ENCODE peak calls at places on chromosomes 11 and 22, in nine cellular contexts. L is cardiac muscle cell; G is tibial nerve; J is HFF-Myc; O is NCI-H69; K is AG04449; S is RCC 7860; H is upper lobe of right lung; X is activated CD4-positive, alpha-beta T cell treated with anti-CD3 and anti-CD28 coated beads for 36 hours. T is an unnamed sample.

GRCh38 chr11:69270929-69271328 is 23.0 kb upstream of the MYEOV start:
- DNase-seq in L (no peak), G (no peak), J (no peak), O (no peak), K (no peak), S (peak), H (peak), X (no peak), T (no peak)

GRCh38 chr11:77213589-77214428 is 85.8 kb downstream of the MYO7A start:
- DNase-seq in L (no peak), G (no peak), J (no peak), O (no peak), K (no peak), S (no peak), H (peak), X (no peak), T (no peak)

GRCh38 chr22:44311855-44312170 is 938 bp downstream of the SHISAL1 start:
- DNase-seq in L (no peak), G (no peak), J (no peak), O (no peak), K (peak), S (peak), H (no peak), X (no peak), T (no peak)

GRCh38 chr11:64410396-64410718 is 51.4 kb downstream of the RPS6KA4 start:
- DNase-seq in L (no peak), G (no peak), J (no peak), O (no peak), K (no peak), S (no peak), H (no peak), X (no peak), T (no peak)

GRCh38 chr22:46721716-46722115 is 16.3 kb downstream of the CERK start:
- DNase-seq in L (no peak), G (no peak), J (no peak), O (peak), K (no peak), S (no peak), H (no peak), X (no peak), T (no peak)

GRCh38 chr11:95910638-95911368 is 13.1 kb downstream of the MTMR2 start:
- DNase-seq in L (no peak), G (no peak), J (no peak), O (no peak), K (no peak), S (no peak), H (no peak), X (no peak), T (no peak)

GRCh38 chr11:1933416-1934325 is 13.5 kb upstream of the MRPL23 start:
- DNase-seq in L (no peak), G (no peak), J (no peak), O (no peak), K (no peak), S (no peak), H (no peak), X (peak), T (no peak)

GRCh38 chr11:112255075-112255739 is 5.5 kb downstream of the PLET1 start:
- DNase-seq in L (no peak), G (no peak), J (no peak), O (peak), K (no peak), S (peak), H (no peak), X (no peak), T (no peak)

GRCh38 chr22:40818192-40818746 is 877 bp downstream of the SLC25A17 start:
- DNase-seq in L (no peak), G (no peak), J (no peak), O (no peak), K (no peak), S (no peak), H (no peak), X (no peak), T (no peak)

GRCh38 chr11:19910931-19911330 is 198.3 kb downstream of the NAV2 start:
- DNase-seq in L (no peak), G (no peak), J (no peak), O (no peak), K (no peak), S (no peak), H (no peak), X (no peak), T (no peak)

GRCh38 chr22:22442928-22443709 is 65.4 kb downstream of the ZNF280B start:
- DNase-seq in L (no peak), G (no peak), J (no peak), O (no peak), K (no peak), S (no peak), H (no peak), X (no peak), T (no peak)

GRCh38 chr11:63683133-63683991 is 2.1 kb downstream of the RTN3 start:
- DNase-seq in L (no peak), G (no peak), J (no peak), O (peak), K (no peak), S (no peak), H (no peak), X (no peak), T (no peak)

GRCh38 chr11:56948991-56949390 is 39.7 kb upstream of the OR5AK2 start:
- DNase-seq in L (no peak), G (no peak), J (no peak), O (no peak), K (no peak), S (no peak), H (no peak), X (no peak), T (no peak)

GRCh38 chr22:49015993-49016908 is 811.4 kb downstream of the BRD1 start:
- DNase-seq in L (no peak), G (peak), J (no peak), O (no peak), K (no peak), S (no peak), H (peak), X (no peak), T (no peak)

GRCh38 chr11:69523453-69523852 is 42.0 kb downstream of the LINC01488 start:
- DNase-seq in L (no peak), G (no peak), J (no peak), O (no peak), K (no peak), S (no peak), H (peak), X (no peak), T (no peak)